ENCODE peak calls at places on chromosomes 11 and 22, in nine cellular contexts. X is GM12892; E is skeletal muscle cell; J is left cardiac atrium; M is stomach; T is left colon; B is body of pancreas; I is fibroblast of mammary gland; H is activated T-cell treated with anti-CD3 and anti-CD28 coated beads, Interleukin-2, amount 50 U/mL, for 1 hour. O is an unnamed sample.

GRCh38 chr11:74462009-74462408 is 5.3 kb downstream of the KCNE3 start:
- DNase-seq in J (peak), H (no peak), B (peak), T (peak), M (peak), E (no peak), I (peak), X (no peak), O (no peak)

GRCh38 chr11:1453611-1454386 is 32.8 kb downstream of the MOB2 start:
- DNase-seq in B (no peak), E (no peak), T (peak), H (peak), X (peak), J (no peak), M (peak), I (no peak), O (no peak)

GRCh38 chr11:111694851-111695250 is 71.3 kb downstream of the PPP2R1B start:
- DNase-seq in T (no peak), J (peak), E (peak), X (no peak), H (no peak), B (no peak), M (no peak), I (peak), O (peak)

GRCh38 chr11:103433380-103433779 is 324.2 kb downstream of the DYNC2H1 start:
- DNase-seq in I (peak), E (peak), J (no peak), T (no peak), X (no peak), H (no peak), M (no peak), B (no peak), O (peak)

GRCh38 chr11:71329731-71330130 is 77.4 kb upstream of the SHANK2 start:
- DNase-seq in X (no peak), M (peak), T (no peak), E (no peak), H (no peak), J (no peak), B (no peak), I (no peak), O (no peak)

GRCh38 chr11:8031248-8032115 is 44.3 kb downstream of the EIF3F start:
- DNase-seq in M (no peak), E (no peak), I (no peak), X (no peak), B (no peak), J (no peak), H (no peak), T (no peak), O (no peak)

GRCh38 chr11:126113963-126114362 is 51.3 kb upstream of the CDON start:
- DNase-seq in H (no peak), J (no peak), M (no peak), B (no peak), T (no peak), X (no peak), I (peak), E (no peak), O (no peak)

GRCh38 chr22:38135133-38135706 is 24.7 kb upstream of the BAIAP2L2 start:
- DNase-seq in M (no peak), T (no peak), B (no peak), X (no peak), J (no peak), H (no peak), E (peak), I (peak), O (peak)

GRCh38 chr11:64814712-64815187 is 4.4 kb upstream of the MEN1 start:
- DNase-seq in E (no peak), M (no peak), T (no peak), J (no peak), H (no peak), I (no peak), X (no peak), B (no peak), O (no peak)

GRCh38 chr11:33987975-33988580 is 63.5 kb upstream of the CAPRIN1 start:
- DNase-seq in J (peak), X (peak), B (peak), T (peak), M (peak), E (peak), I (peak), H (peak), O (no peak)

GRCh38 chr11:44437122-44437521 is 127.2 kb upstream of the ALX4 start:
- DNase-seq in B (no peak), M (no peak), T (no peak), X (no peak), E (no peak), H (no peak), J (no peak), I (no peak), O (no peak)

GRCh38 chr11:129331217-129331616 is 44.4 kb upstream of the BARX2 start:
- DNase-seq in X (no peak), J (no peak), M (peak), I (peak), B (peak), E (no peak), T (peak), H (no peak), O (no peak)

GRCh38 chr11:20712912-20713311 is 43.5 kb downstream of the NELL1 start:
- DNase-seq in I (no peak), J (no peak), M (no peak), B (no peak), H (no peak), X (no peak), T (no peak), E (no peak), O (no peak)

GRCh38 chr11:6618117-6619020 is 853 bp downstream of the TPP1 start:
- DNase-seq in J (no peak), T (peak), E (peak), H (peak), I (peak), B (no peak), X (no peak), M (peak), O (no peak)

GRCh38 chr22:50705219-50705691 is 32.6 kb downstream of the SHANK3 start:
- DNase-seq in M (peak), T (peak), I (peak), B (peak), H (no peak), X (no peak), E (peak), J (peak), O (peak)

O was measured in AG04449.